ENCODE peak calls at places on chromosomes 16 and 17, in seven cellular contexts. B, I, O, F, Q, N and W are unnamed samples.

GRCh38 chr16:22318690-22319358 is 21.6 kb downstream of the POLR3E start:
- DNase-seq in B (no peak), I (peak; percentile 25), N (no peak), F (peak; percentile 51), Q (peak; percentile 22), O (peak; percentile 59), W (no peak)

GRCh38 chr16:89906141-89907025 is 12.3 kb upstream of the MC1R start:
- DNase-seq in Q (no peak), F (no peak), N (no peak), B (no peak), O (no peak), I (no peak), W (no peak)

GRCh38 chr17:11296994-11297393 is 56.0 kb downstream of the SHISA6 start:
- DNase-seq in B (no peak), Q (peak; percentile 11), I (no peak), F (peak; percentile 28), N (no peak), O (no peak), W (no peak)

GRCh38 chr17:49836111-49837030 is 11.5 kb downstream of the TAC4 start:
- DNase-seq in O (no peak), B (no peak), N (no peak), I (no peak), F (peak; percentile 93), Q (peak; percentile 12), W (no peak)

GRCh38 chr17:39069114-39069756 is 82.2 kb downstream of the PLXDC1 start:
- DNase-seq in I (no peak), F (peak; percentile 48), N (peak; percentile 53), O (no peak), B (no peak), Q (peak; percentile 30), W (no peak)

GRCh38 chr16:46629331-46629843 is 8.2 kb upstream of the SHCBP1 start:
- DNase-seq in B (no peak), O (no peak), F (peak; percentile 39), Q (peak; percentile 34), I (no peak), N (no peak), W (no peak)

GRCh38 chr16:82002831-82003230 is 8.4 kb downstream of the SDR42E1 start:
- DNase-seq in B (no peak), Q (peak; percentile 44), N (no peak), F (peak; percentile 51), I (no peak), O (no peak), W (no peak)

GRCh38 chr16:813204-813915 is 12.8 kb upstream of the GNG13 start:
- DNase-seq in B (peak; percentile 57), Q (no peak), F (peak; percentile 42), I (no peak), N (peak; percentile 66), O (peak; percentile 34), W (peak; percentile 53)

GRCh38 chr16:49498241-49499017 is 124.8 kb downstream of the C16orf78 start:
- DNase-seq in O (no peak), N (no peak), B (no peak), F (no peak), I (no peak), Q (no peak), W (no peak)

GRCh38 chr17:49667854-49668253 is 10.0 kb downstream of the SPOP start:
- DNase-seq in N (no peak), F (no peak), I (no peak), Q (no peak), B (no peak), O (no peak), W (no peak)

GRCh38 chr17:75459590-75460267 is 3.3 kb downstream of the TMEM94 start:
- DNase-seq in Q (peak; percentile 84), B (no peak), O (no peak), F (peak; percentile 25), N (no peak), I (no peak), W (no peak)

GRCh38 chr17:82196273-82196672 is 16.4 kb downstream of the CCDC57 start:
- DNase-seq in N (no peak), I (no peak), F (no peak), B (no peak), Q (no peak), O (no peak), W (no peak)

GRCh38 chr17:50285941-50286340 is 11.7 kb downstream of the TMEM92 start:
- DNase-seq in B (no peak), N (no peak), I (no peak), Q (no peak), F (no peak), O (no peak), W (no peak)

GRCh38 chr16:29806641-29807425 is 504 bp downstream of the MAZ start:
- DNase-seq in B (no peak), Q (no peak), O (peak; percentile 45), I (peak; percentile 78), N (no peak), F (peak; percentile 78), W (no peak)

GRCh38 chr16:10949424-10949970 is 5.1 kb downstream of the CLEC16A start:
- DNase-seq in Q (no peak), I (no peak), F (peak; percentile 65), O (peak; percentile 35), B (no peak), N (no peak), W (no peak)

GRCh38 chr16:64478258-64478906 is 643.5 kb downstream of the CDH11 start:
- DNase-seq in Q (peak; percentile 59), I (no peak), F (peak; percentile 34), B (no peak), N (no peak), O (no peak), W (no peak)

GRCh38 chr17:48555183-48555615 is 10.3 kb upstream of the HOXB2 start:
- DNase-seq in O (no peak), Q (no peak), B (no peak), I (no peak), N (no peak), F (peak; percentile 91), W (no peak)

GRCh38 chr16:50509521-50510341 is 38.5 kb upstream of the NKD1 start:
- DNase-seq in N (no peak), I (no peak), F (peak; percentile 20), O (peak; percentile 25), B (peak; percentile 4), Q (peak; percentile 18), W (no peak)

GRCh38 chr17:73824321-73824720 is 180.1 kb upstream of the SDK2 start:
- DNase-seq in B (no peak), I (no peak), Q (no peak), N (no peak), F (no peak), O (no peak), W (no peak)

GRCh38 chr17:18132711-18133110 is 24.2 kb downstream of the MYO15A start:
- DNase-seq in O (no peak), I (no peak), F (no peak), Q (no peak), B (no peak), N (no peak), W (no peak)